ENCODE peak calls at places on chromosome 16, in five cellular contexts. R is stimulated activated CD4-positive, alpha-beta T cell treated with anti-CD3 and anti-CD28 coated beads, Interleukin-1b, Interleukin-23, amount 100 ng/mL, for 1 hour; A is psoas muscle; P is NCI-H1105 treated with DMSO at 0.1 percent for 48 hours; T is stimulated activated CD8-positive, alpha-beta memory T cell treated with anti-CD3 and anti-CD28 coated beads, Interleukin-15, amount 100 ng/mL, for 24 hours. B is an unnamed sample.

GRCh38 chr16:81292936-81293335 is 21.8 kb upstream of the GAN start:
- DNase-seq in R (no peak), A (no peak), P (no peak), T (no peak), B (no peak)

GRCh38 chr16:88618182-88618955 is 20.0 kb upstream of the IL17C start:
- DNase-seq in R (no peak), A (no peak), P (no peak), T (no peak), B (no peak)

GRCh38 chr16:4081577-4082021 is 34.6 kb downstream of the ADCY9 start:
- DNase-seq in R (peak), A (no peak), P (no peak), T (no peak), B (no peak)

GRCh38 chr16:76343761-76344160 is 66.6 kb downstream of the CNTNAP4 start:
- DNase-seq in R (no peak), A (no peak), P (no peak), T (no peak), B (no peak)

GRCh38 chr16:57263585-57264351 is 18.7 kb downstream of the ARL2BP start:
- DNase-seq in R (no peak), A (no peak), P (no peak), T (no peak), B (no peak)

GRCh38 chr16:85894266-85894665 is 4.7 kb upstream of the IRF8 start:
- DNase-seq in R (no peak), A (no peak), P (no peak), T (no peak), B (no peak)

GRCh38 chr16:53043462-53043861 is 9.2 kb downstream of the CHD9NB start:
- DNase-seq in R (no peak), A (no peak), P (no peak), T (no peak), B (no peak)

GRCh38 chr16:56270828-56271227 is 79.5 kb downstream of the GNAO1 start:
- DNase-seq in R (no peak), A (no peak), P (no peak), T (no peak), B (no peak)

GRCh38 chr16:11152677-11153321 is 103.2 kb downstream of the SOCS1 start:
- DNase-seq in R (no peak), A (no peak), P (no peak), T (no peak), B (no peak)

GRCh38 chr16:22352726-22353125 is 21.7 kb downstream of the CDR2 start:
- DNase-seq in R (no peak), A (no peak), P (no peak), T (no peak), B (no peak)

GRCh38 chr16:25030420-25031131 is 15.4 kb upstream of the ARHGAP17 start:
- DNase-seq in R (no peak), A (no peak), P (no peak), T (no peak), B (no peak)

GRCh38 chr16:89505204-89506112 is 2.7 kb upstream of the SPG7 start:
- DNase-seq in R (peak), A (peak), P (no peak), T (peak), B (no peak)

GRCh38 chr16:72099377-72099818 is 5.8 kb downstream of the DHX38 start:
- DNase-seq in R (no peak), A (no peak), P (peak), T (no peak), B (no peak)

GRCh38 chr16:8861563-8862308 is 7.1 kb downstream of the CARHSP1 start:
- DNase-seq in R (no peak), A (peak), P (no peak), T (no peak), B (no peak)

GRCh38 chr16:57643166-57643813 is 14.9 kb downstream of the ADGRG1 start:
- DNase-seq in R (no peak), A (no peak), P (no peak), T (no peak), B (no peak)

GRCh38 chr16:1164975-1165374 is 12.1 kb downstream of the CACNA1H start:
- DNase-seq in R (no peak), A (no peak), P (no peak), T (no peak), B (no peak)

GRCh38 chr16:66081967-66082366 is 284.5 kb upstream of the CDH5 start:
- DNase-seq in R (no peak), A (no peak), P (no peak), T (no peak), B (no peak)

GRCh38 chr16:82755570-82756282 is 129.0 kb downstream of the CDH13 start:
- DNase-seq in R (no peak), A (no peak), P (no peak), T (no peak), B (no peak)

GRCh38 chr16:30901201-30902069 is 5.0 kb downstream of the CTF1 start:
- DNase-seq in R (no peak), A (no peak), P (no peak), T (no peak), B (no peak)

GRCh38 chr16:23124315-23124714 is 24.9 kb downstream of the USP31 start:
- DNase-seq in R (no peak), A (peak), P (no peak), T (no peak), B (no peak)

GRCh38 chr16:73713817-73714495 is 582.7 kb upstream of the PSMD7 start:
- DNase-seq in R (no peak), A (peak), P (peak), T (no peak), B (no peak)

GRCh38 chr16:86809458-86809955 is 231.2 kb downstream of the FOXL1 start:
- DNase-seq in R (no peak), A (no peak), P (no peak), T (no peak), B (no peak)

GRCh38 chr16:28609631-28610594 is at the start of gene SULT1A1:
- DNase-seq in R (no peak), A (peak), P (no peak), T (no peak), B (no peak)

GRCh38 chr16:67055712-67056487 is 27.0 kb downstream of the CBFB start:
- DNase-seq in R (no peak), A (no peak), P (no peak), T (no peak), B (no peak)

GRCh38 chr16:89610108-89610453 is 3.4 kb upstream of the DPEP1 start:
- DNase-seq in R (no peak), A (no peak), P (no peak), T (no peak), B (no peak)

GRCh38 chr16:84507011-84507982 is 2.8 kb upstream of the MEAK7 start:
- DNase-seq in R (no peak), A (no peak), P (no peak), T (no peak), B (no peak)

GRCh38 chr16:69411064-69411985 is 13.1 kb upstream of the CYB5B start:
- DNase-seq in R (no peak), A (no peak), P (no peak), T (no peak), B (no peak)

GRCh38 chr16:50213939-50214519 is 52.3 kb upstream of the ADCY7 start:
- DNase-seq in R (no peak), A (no peak), P (peak), T (no peak), B (no peak)

GRCh38 chr16:4330277-4330882 is 14.5 kb downstream of the GLIS2 start:
- DNase-seq in R (peak), A (peak), P (no peak), T (no peak), B (no peak)

GRCh38 chr16:1634541-1634940 is 22.4 kb downstream of the CRAMP1 start:
- DNase-seq in R (no peak), A (no peak), P (no peak), T (no peak), B (no peak)

GRCh38 chr16:85080923-85081498 is 31.3 kb downstream of the CIBAR2 start:
- DNase-seq in R (no peak), A (no peak), P (no peak), T (no peak), B (no peak)